ENCODE peak calls at places on chromosomes 7 and 10, in nine cellular contexts. One of them, this sample, is unnamed.

GRCh38 chr7:81846398-81846797 is 76.6 kb upstream of the HGF start:
- DNase-seq in psoas muscle: no peak
- DNase-seq in PC-9: no peak
- DNase-seq in foreskin fibroblast: peak
- DNase-seq in adrenal gland: peak
- DNase-seq in CD4-positive, alpha-beta T cell: no peak
- DNase-seq in epithelial cell of proximal tubule: peak
- DNase-seq in tibial nerve: peak
- DNase-seq in GM06990: peak
- DNase-seq in this sample: no peak

GRCh38 chr10:104440221-104440620 is 86.6 kb downstream of the CFAP58 start:
- DNase-seq in CD4-positive, alpha-beta T cell: no peak
- DNase-seq in foreskin fibroblast: no peak
- DNase-seq in tibial nerve: no peak
- DNase-seq in GM06990: no peak
- DNase-seq in PC-9: no peak
- DNase-seq in adrenal gland: no peak
- DNase-seq in psoas muscle: no peak
- DNase-seq in epithelial cell of proximal tubule: no peak
- DNase-seq in this sample: no peak

GRCh38 chr7:140671966-140672365 is 779 bp upstream of the ADCK2 start:
- DNase-seq in GM06990: no peak
- DNase-seq in epithelial cell of proximal tubule: no peak
- DNase-seq in tibial nerve: no peak
- DNase-seq in CD4-positive, alpha-beta T cell: no peak
- DNase-seq in adrenal gland: no peak
- DNase-seq in foreskin fibroblast: no peak
- DNase-seq in psoas muscle: no peak
- DNase-seq in PC-9: no peak
- DNase-seq in this sample: no peak

GRCh38 chr7:25664593-25664992 is 436.3 kb upstream of the NPVF start:
- DNase-seq in GM06990: peak
- DNase-seq in CD4-positive, alpha-beta T cell: no peak
- DNase-seq in psoas muscle: no peak
- DNase-seq in epithelial cell of proximal tubule: no peak
- DNase-seq in foreskin fibroblast: no peak
- DNase-seq in tibial nerve: no peak
- DNase-seq in PC-9: no peak
- DNase-seq in adrenal gland: no peak
- DNase-seq in this sample: no peak

GRCh38 chr7:31856366-31856765 is 169.4 kb downstream of the PPP1R17 start:
- DNase-seq in tibial nerve: no peak
- DNase-seq in CD4-positive, alpha-beta T cell: no peak
- DNase-seq in PC-9: no peak
- DNase-seq in adrenal gland: no peak
- DNase-seq in epithelial cell of proximal tubule: no peak
- DNase-seq in foreskin fibroblast: no peak
- DNase-seq in GM06990: no peak
- DNase-seq in psoas muscle: no peak
- DNase-seq in this sample: no peak

GRCh38 chr10:25050402-25050801 is 34.0 kb downstream of the THNSL1 start:
- DNase-seq in GM06990: no peak
- DNase-seq in psoas muscle: no peak
- DNase-seq in tibial nerve: no peak
- DNase-seq in epithelial cell of proximal tubule: no peak
- DNase-seq in adrenal gland: no peak
- DNase-seq in foreskin fibroblast: no peak
- DNase-seq in CD4-positive, alpha-beta T cell: no peak
- DNase-seq in PC-9: no peak
- DNase-seq in this sample: no peak

GRCh38 chr10:91614254-91614624 is 18.6 kb downstream of the PPP1R3C start:
- DNase-seq in tibial nerve: no peak
- DNase-seq in psoas muscle: no peak
- DNase-seq in foreskin fibroblast: peak
- DNase-seq in GM06990: no peak
- DNase-seq in PC-9: no peak
- DNase-seq in CD4-positive, alpha-beta T cell: no peak
- DNase-seq in epithelial cell of proximal tubule: no peak
- DNase-seq in adrenal gland: no peak
- DNase-seq in this sample: no peak

GRCh38 chr10:72561745-72562166 is 64.1 kb downstream of the MICU1 start:
- DNase-seq in epithelial cell of proximal tubule: no peak
- DNase-seq in PC-9: no peak
- DNase-seq in adrenal gland: no peak
- DNase-seq in foreskin fibroblast: no peak
- DNase-seq in tibial nerve: no peak
- DNase-seq in psoas muscle: no peak
- DNase-seq in GM06990: peak
- DNase-seq in CD4-positive, alpha-beta T cell: no peak
- DNase-seq in this sample: no peak

GRCh38 chr7:36670585-36671431 is 53.5 kb downstream of the AOAH start:
- DNase-seq in CD4-positive, alpha-beta T cell: peak
- DNase-seq in psoas muscle: peak
- DNase-seq in GM06990: no peak
- DNase-seq in tibial nerve: peak
- DNase-seq in foreskin fibroblast: peak
- DNase-seq in epithelial cell of proximal tubule: no peak
- DNase-seq in PC-9: peak
- DNase-seq in adrenal gland: peak
- DNase-seq in this sample: no peak

GRCh38 chr10:71719464-71720303 is at the start of gene C10orf105:
- DNase-seq in psoas muscle: no peak
- DNase-seq in epithelial cell of proximal tubule: no peak
- DNase-seq in adrenal gland: no peak
- DNase-seq in GM06990: no peak
- DNase-seq in foreskin fibroblast: no peak
- DNase-seq in CD4-positive, alpha-beta T cell: no peak
- DNase-seq in tibial nerve: no peak
- DNase-seq in PC-9: no peak
- DNase-seq in this sample: no peak

GRCh38 chr7:147937428-147937827 is 653.1 kb upstream of the C7orf33 start:
- DNase-seq in tibial nerve: no peak
- DNase-seq in GM06990: no peak
- DNase-seq in PC-9: no peak
- DNase-seq in psoas muscle: no peak
- DNase-seq in epithelial cell of proximal tubule: no peak
- DNase-seq in adrenal gland: no peak
- DNase-seq in foreskin fibroblast: no peak
- DNase-seq in CD4-positive, alpha-beta T cell: no peak
- DNase-seq in this sample: no peak

GRCh38 chr10:28833313-28833712 is 156.0 kb downstream of the BAMBI start:
- DNase-seq in PC-9: no peak
- DNase-seq in psoas muscle: no peak
- DNase-seq in GM06990: no peak
- DNase-seq in CD4-positive, alpha-beta T cell: no peak
- DNase-seq in tibial nerve: no peak
- DNase-seq in adrenal gland: no peak
- DNase-seq in epithelial cell of proximal tubule: no peak
- DNase-seq in foreskin fibroblast: no peak
- DNase-seq in this sample: no peak

GRCh38 chr7:30069096-30069867 is 41.1 kb downstream of the PLEKHA8 start:
- DNase-seq in foreskin fibroblast: no peak
- DNase-seq in tibial nerve: no peak
- DNase-seq in CD4-positive, alpha-beta T cell: no peak
- DNase-seq in psoas muscle: no peak
- DNase-seq in GM06990: no peak
- DNase-seq in epithelial cell of proximal tubule: no peak
- DNase-seq in adrenal gland: no peak
- DNase-seq in PC-9: no peak
- DNase-seq in this sample: no peak

GRCh38 chr7:30079880-30080279 is 51.7 kb downstream of the PLEKHA8 start:
- DNase-seq in adrenal gland: no peak
- DNase-seq in psoas muscle: no peak
- DNase-seq in epithelial cell of proximal tubule: no peak
- DNase-seq in GM06990: no peak
- DNase-seq in tibial nerve: no peak
- DNase-seq in PC-9: no peak
- DNase-seq in CD4-positive, alpha-beta T cell: no peak
- DNase-seq in foreskin fibroblast: no peak
- DNase-seq in this sample: no peak

GRCh38 chr7:30076411-30076810 is 48.2 kb downstream of the PLEKHA8 start:
- DNase-seq in foreskin fibroblast: no peak
- DNase-seq in adrenal gland: no peak
- DNase-seq in psoas muscle: no peak
- DNase-seq in tibial nerve: no peak
- DNase-seq in epithelial cell of proximal tubule: no peak
- DNase-seq in PC-9: no peak
- DNase-seq in CD4-positive, alpha-beta T cell: no peak
- DNase-seq in GM06990: no peak
- DNase-seq in this sample: no peak

GRCh38 chr7:30070052-30070451 is 41.8 kb downstream of the PLEKHA8 start:
- DNase-seq in psoas muscle: no peak
- DNase-seq in epithelial cell of proximal tubule: no peak
- DNase-seq in foreskin fibroblast: no peak
- DNase-seq in adrenal gland: no peak
- DNase-seq in CD4-positive, alpha-beta T cell: no peak
- DNase-seq in tibial nerve: no peak
- DNase-seq in PC-9: no peak
- DNase-seq in GM06990: no peak
- DNase-seq in this sample: no peak

GRCh38 chr7:30074422-30075030 is 46.3 kb downstream of the PLEKHA8 start:
- DNase-seq in GM06990: no peak
- DNase-seq in psoas muscle: no peak
- DNase-seq in adrenal gland: no peak
- DNase-seq in foreskin fibroblast: no peak
- DNase-seq in PC-9: peak
- DNase-seq in epithelial cell of proximal tubule: no peak
- DNase-seq in CD4-positive, alpha-beta T cell: no peak
- DNase-seq in tibial nerve: no peak
- DNase-seq in this sample: no peak
- TF ChIP-seq CTCF in GM06990: peak
- TF ChIP-seq CTCF in psoas muscle: peak
- TF ChIP-seq CTCF in adrenal gland: peak
- TF ChIP-seq CTCF in foreskin fibroblast: peak
- TF ChIP-seq CTCF in PC-9: peak
- TF ChIP-seq CTCF in epithelial cell of proximal tubule: peak
- TF ChIP-seq CTCF in CD4-positive, alpha-beta T cell: peak
- TF ChIP-seq CTCF in tibial nerve: no peak
- TF ChIP-seq CTCF in this sample: no peak

GRCh38 chr7:107162466-107162865 is 6.3 kb upstream of the HBP1 start:
- DNase-seq in foreskin fibroblast: no peak
- DNase-seq in CD4-positive, alpha-beta T cell: no peak
- DNase-seq in GM06990: no peak
- DNase-seq in epithelial cell of proximal tubule: no peak
- DNase-seq in PC-9: no peak
- DNase-seq in tibial nerve: no peak
- DNase-seq in adrenal gland: no peak
- DNase-seq in psoas muscle: no peak
- DNase-seq in this sample: no peak

GRCh38 chr7:107166702-107167426 is 1.9 kb upstream of the HBP1 start:
- DNase-seq in foreskin fibroblast: no peak
- DNase-seq in adrenal gland: no peak
- DNase-seq in PC-9: no peak
- DNase-seq in psoas muscle: no peak
- DNase-seq in CD4-positive, alpha-beta T cell: no peak
- DNase-seq in epithelial cell of proximal tubule: no peak
- DNase-seq in tibial nerve: no peak
- DNase-seq in GM06990: no peak
- DNase-seq in this sample: no peak

GRCh38 chr7:107165341-107165740 is 3.5 kb upstream of the HBP1 start:
- DNase-seq in psoas muscle: no peak
- DNase-seq in adrenal gland: no peak
- DNase-seq in tibial nerve: no peak
- DNase-seq in epithelial cell of proximal tubule: no peak
- DNase-seq in GM06990: no peak
- DNase-seq in foreskin fibroblast: no peak
- DNase-seq in CD4-positive, alpha-beta T cell: no peak
- DNase-seq in PC-9: no peak
- DNase-seq in this sample: no peak

GRCh38 chr7:107161415-107161814 is 7.4 kb upstream of the HBP1 start:
- DNase-seq in adrenal gland: no peak
- DNase-seq in PC-9: no peak
- DNase-seq in GM06990: no peak
- DNase-seq in foreskin fibroblast: no peak
- DNase-seq in psoas muscle: no peak
- DNase-seq in epithelial cell of proximal tubule: no peak
- DNase-seq in tibial nerve: no peak
- DNase-seq in CD4-positive, alpha-beta T cell: no peak
- DNase-seq in this sample: no peak

GRCh38 chr7:107164092-107164491 is 4.7 kb upstream of the HBP1 start:
- DNase-seq in CD4-positive, alpha-beta T cell: no peak
- DNase-seq in tibial nerve: no peak
- DNase-seq in psoas muscle: no peak
- DNase-seq in PC-9: no peak
- DNase-seq in foreskin fibroblast: no peak
- DNase-seq in epithelial cell of proximal tubule: no peak
- DNase-seq in adrenal gland: no peak
- DNase-seq in GM06990: no peak
- DNase-seq in this sample: no peak
- TF ChIP-seq CTCF in CD4-positive, alpha-beta T cell: no peak
- TF ChIP-seq CTCF in tibial nerve: no peak
- TF ChIP-seq CTCF in psoas muscle: no peak
- TF ChIP-seq CTCF in PC-9: no peak
- TF ChIP-seq CTCF in foreskin fibroblast: no peak
- TF ChIP-seq CTCF in epithelial cell of proximal tubule: no peak
- TF ChIP-seq CTCF in adrenal gland: no peak
- TF ChIP-seq CTCF in GM06990: no peak
- TF ChIP-seq CTCF in this sample: no peak

GRCh38 chr7:102889836-102890235 is 23.0 kb upstream of the LRRC17 start:
- DNase-seq in CD4-positive, alpha-beta T cell: no peak
- DNase-seq in GM06990: no peak
- DNase-seq in foreskin fibroblast: no peak
- DNase-seq in psoas muscle: no peak
- DNase-seq in PC-9: no peak
- DNase-seq in tibial nerve: no peak
- DNase-seq in adrenal gland: no peak
- DNase-seq in epithelial cell of proximal tubule: no peak
- DNase-seq in this sample: no peak
- TF ChIP-seq CTCF in CD4-positive, alpha-beta T cell: no peak
- TF ChIP-seq CTCF in GM06990: no peak
- TF ChIP-seq CTCF in foreskin fibroblast: no peak
- TF ChIP-seq CTCF in psoas muscle: no peak
- TF ChIP-seq CTCF in PC-9: no peak
- TF ChIP-seq CTCF in tibial nerve: no peak
- TF ChIP-seq CTCF in adrenal gland: no peak
- TF ChIP-seq CTCF in epithelial cell of proximal tubule: no peak
- TF ChIP-seq CTCF in this sample: no peak

GRCh38 chr10:34464000-34464399 is 351.1 kb downstream of the PARD3 start:
- DNase-seq in epithelial cell of proximal tubule: no peak
- DNase-seq in foreskin fibroblast: no peak
- DNase-seq in CD4-positive, alpha-beta T cell: no peak
- DNase-seq in psoas muscle: no peak
- DNase-seq in PC-9: no peak
- DNase-seq in tibial nerve: no peak
- DNase-seq in GM06990: no peak
- DNase-seq in adrenal gland: no peak
- DNase-seq in this sample: no peak
- TF ChIP-seq CTCF in epithelial cell of proximal tubule: no peak
- TF ChIP-seq CTCF in foreskin fibroblast: no peak
- TF ChIP-seq CTCF in CD4-positive, alpha-beta T cell: no peak
- TF ChIP-seq CTCF in psoas muscle: no peak
- TF ChIP-seq CTCF in PC-9: no peak
- TF ChIP-seq CTCF in tibial nerve: no peak
- TF ChIP-seq CTCF in GM06990: no peak
- TF ChIP-seq CTCF in adrenal gland: no peak
- TF ChIP-seq CTCF in this sample: no peak

This sample was measured in omental fat pad.